ENCODE peak calls at places on chromosomes 3 and 15, in ten cellular contexts. E is left ventricle myocardium inferior, L is MM.1S, M is fibroblast of mammary gland, N is psoas muscle, B is progenitor cell of endocrine pancreas, A is RWPE2, P is right lobe of liver, W is lower leg skin, Y is thyroid gland. X is an unnamed sample.

GRCh38 chr3:12755754-12756153 is 3.3 kb downstream of the TMEM40 start:
- DNase-seq in E (no peak), L (no peak), M (no peak), N (no peak), B (no peak), A (no peak), P (no peak), W (no peak), Y (no peak), X (no peak)

GRCh38 chr3:72439321-72440183 is 408.7 kb downstream of the SHQ1 start:
- DNase-seq in E (no peak), L (no peak), M (no peak), N (no peak), B (no peak), A (no peak), P (no peak), W (no peak), Y (no peak), X (no peak)

GRCh38 chr3:184300377-184300717 is 1.3 kb downstream of the PSMD2 start:
- DNase-seq in E (no peak), L (no peak), M (peak; percentile 74), N (no peak), B (no peak), A (no peak), P (no peak), W (no peak), Y (no peak), X (no peak)

GRCh38 chr3:185733980-185734724 is 90.7 kb downstream of the IGF2BP2 start:
- DNase-seq in E (no peak), L (peak; percentile 50), M (peak; percentile 90), N (no peak), B (peak; percentile 32), A (peak; percentile 74), P (no peak), W (peak; percentile 36), Y (peak; percentile 59), X (no peak)

GRCh38 chr15:56325186-56325585 is 40.0 kb upstream of the TEX9 start:
- DNase-seq in E (no peak), L (no peak), M (peak; percentile 53), N (no peak), B (no peak), A (no peak), P (no peak), W (no peak), Y (no peak), X (no peak)

GRCh38 chr15:98134875-98135274 is 174.4 kb downstream of the ARRDC4 start:
- DNase-seq in E (no peak), L (no peak), M (no peak), N (no peak), B (no peak), A (no peak), P (no peak), W (no peak), Y (no peak), X (no peak)

GRCh38 chr15:69193948-69194827 is 33.8 kb downstream of the GLCE start:
- DNase-seq in E (no peak), L (no peak), M (peak; percentile 47), N (no peak), B (no peak), A (no peak), P (no peak), W (no peak), Y (no peak), X (no peak)

GRCh38 chr3:108180214-108180613 is 42.0 kb downstream of the IFT57 start:
- DNase-seq in E (no peak), L (no peak), M (peak; percentile 87), N (no peak), B (no peak), A (no peak), P (no peak), W (no peak), Y (no peak), X (no peak)

GRCh38 chr3:31230834-31231233 is 301.9 kb upstream of the STT3B start:
- DNase-seq in E (no peak), L (no peak), M (no peak), N (no peak), B (no peak), A (no peak), P (no peak), W (no peak), Y (no peak), X (no peak)

GRCh38 chr15:78906310-78906608 is 33.6 kb downstream of the MORF4L1 start:
- DNase-seq in E (no peak), L (no peak), M (peak; percentile 92), N (peak; percentile 64), B (no peak), A (no peak), P (peak; percentile 73), W (no peak), Y (peak; percentile 90), X (no peak)

GRCh38 chr15:69391046-69391757 is 22.9 kb upstream of the KIF23 start:
- DNase-seq in E (no peak), L (no peak), M (no peak), N (no peak), B (no peak), A (peak; percentile 33), P (no peak), W (no peak), Y (peak; percentile 57), X (no peak)

GRCh38 chr3:10407361-10407760 is 86.4 kb upstream of the SEC13 start:
- DNase-seq in E (no peak), L (no peak), M (no peak), N (no peak), B (no peak), A (no peak), P (no peak), W (no peak), Y (no peak), X (no peak)

GRCh38 chr15:71779073-71779797 is 31.1 kb upstream of the NR2E3 start:
- DNase-seq in E (no peak), L (no peak), M (no peak), N (no peak), B (no peak), A (no peak), P (no peak), W (no peak), Y (peak; percentile 22), X (no peak)

GRCh38 chr15:71773206-71773859 is 37.0 kb upstream of the NR2E3 start:
- DNase-seq in E (no peak), L (no peak), M (no peak), N (no peak), B (no peak), A (no peak), P (no peak), W (no peak), Y (no peak), X (no peak)

GRCh38 chr15:71776304-71776703 is 34.0 kb upstream of the NR2E3 start:
- DNase-seq in E (no peak), L (no peak), M (no peak), N (no peak), B (no peak), A (no peak), P (no peak), W (no peak), Y (no peak), X (no peak)

GRCh38 chr15:71777216-71777943 is 33.0 kb upstream of the NR2E3 start:
- DNase-seq in E (no peak), L (no peak), M (no peak), N (no peak), B (no peak), A (no peak), P (no peak), W (no peak), Y (no peak), X (no peak)

DNA sequence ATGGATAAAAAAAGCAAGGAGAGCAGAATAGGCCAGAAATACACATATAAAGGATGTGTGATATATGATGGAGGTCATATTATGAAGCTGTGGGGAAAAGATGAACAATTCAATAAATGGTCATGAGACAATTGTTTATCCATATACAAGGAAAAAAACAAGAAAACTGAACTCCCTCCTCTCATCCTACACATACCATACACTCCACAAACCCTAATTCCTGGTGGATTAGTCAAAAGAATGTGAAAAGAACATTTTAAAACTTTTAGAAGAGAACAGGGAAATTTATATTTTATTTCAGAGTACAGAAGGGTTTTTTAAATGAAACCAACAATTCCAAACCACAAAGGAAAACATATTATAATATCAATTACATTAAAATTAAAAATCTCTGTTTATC is 34.5 kb upstream of the NR2E3 start:
- DNase-seq in E (no peak), L (no peak), M (no peak), N (no peak), B (no peak), A (no peak), P (no peak), W (no peak), Y (no peak), X (no peak)
- TF ChIP-seq CTCF in E (no peak), L (no peak), M (no peak), N (no peak), B (no peak), A (no peak), P (no peak), W (no peak), Y (no peak), X (no peak)

GRCh38 chr3:193314161-193314560 is 64.4 kb downstream of the ATP13A5 start:
- DNase-seq in E (no peak), L (no peak), M (no peak), N (no peak), B (no peak), A (no peak), P (no peak), W (no peak), Y (no peak), X (no peak)
- TF ChIP-seq CTCF in E (no peak), L (no peak), M (peak; percentile 5), N (no peak), B (peak; percentile 28), A (peak; percentile 22), P (no peak), W (no peak), Y (no peak), X (no peak)

DNA sequence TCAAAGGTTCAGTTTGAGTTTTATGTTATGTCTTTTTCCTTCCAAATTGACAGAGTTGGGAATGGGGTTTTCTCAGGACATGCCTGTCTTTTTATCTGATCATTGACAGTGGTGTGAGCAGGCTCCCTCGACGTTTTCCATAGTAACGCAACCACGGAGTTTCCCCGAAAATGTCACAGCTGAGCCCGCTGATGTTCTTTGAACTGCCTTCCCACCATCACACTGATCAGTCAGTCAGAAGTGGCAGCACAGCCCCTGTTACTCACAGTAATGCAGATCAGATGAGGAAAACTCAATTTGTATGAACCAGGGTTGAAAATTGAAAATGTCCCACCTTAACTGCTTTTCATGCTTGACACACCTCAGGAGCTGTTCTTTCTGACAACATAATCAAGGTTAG is 210.4 kb downstream of the NECTIN3 start:
- DNase-seq in E (no peak), L (no peak), M (no peak), N (no peak), B (no peak), A (no peak), P (no peak), W (no peak), Y (no peak), X (no peak)
- TF ChIP-seq CTCF in E (no peak), L (no peak), M (no peak), N (no peak), B (no peak), A (no peak), P (no peak), W (no peak), Y (no peak), X (no peak)

DNA sequence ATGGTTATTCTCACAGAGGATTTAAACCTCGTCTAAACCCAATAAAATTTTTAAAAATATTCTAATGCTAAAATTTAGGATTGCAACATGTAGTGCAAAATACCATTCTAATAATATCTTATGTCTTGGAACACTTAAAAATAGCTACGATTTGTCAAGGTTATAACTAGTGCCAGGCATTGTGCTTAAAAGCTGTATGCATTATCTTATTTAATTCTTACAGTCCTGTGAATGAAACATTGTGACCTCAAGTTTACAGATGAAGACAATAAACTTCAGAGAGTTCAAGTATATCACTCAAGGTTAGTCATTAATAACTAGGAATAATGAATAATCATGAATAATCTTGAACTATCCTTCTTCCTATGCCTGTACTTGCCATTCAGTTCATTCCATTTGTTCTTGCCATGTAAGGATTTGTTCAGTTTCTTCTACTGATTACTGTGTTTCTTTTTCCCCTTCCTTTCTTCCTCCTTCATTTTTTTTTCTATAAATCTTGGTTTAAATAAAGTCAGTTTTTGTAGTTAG is 897.6 kb upstream of the NR2F2 start:
- DNase-seq in E (no peak), L (no peak), M (no peak), N (no peak), B (no peak), A (no peak), P (no peak), W (no peak), Y (no peak), X (no peak)
- TF ChIP-seq CTCF in E (no peak), L (no peak), M (no peak), N (no peak), B (no peak), A (no peak), P (no peak), W (no peak), Y (no peak), X (no peak)